ENCODE peak calls at places on chromosome 22, in seven cellular contexts. One of them, this sample, is unnamed.

GRCh38 chr22:21807545-21807944 is 59.9 kb downstream of the MAPK1 start:
- DNase-seq in heart right ventricle: no peak
- DNase-seq in SW 1271: no peak
- DNase-seq in Calu3: no peak
- DNase-seq in fibroblast of pulmonary artery: peak
- DNase-seq in left colon: no peak
- DNase-seq in activated CD4-positive, alpha-beta T cell treated with anti-CD3 and anti-CD28 coated beads for 24 hours: no peak
- DNase-seq in this sample: peak

GRCh38 chr22:38871360-38872171 is 450 bp downstream of the CBX6 start:
- DNase-seq in activated CD4-positive, alpha-beta T cell treated with anti-CD3 and anti-CD28 coated beads for 24 hours: no peak
- DNase-seq in left colon: peak
- DNase-seq in heart right ventricle: no peak
- DNase-seq in Calu3: no peak
- DNase-seq in SW 1271: no peak
- DNase-seq in fibroblast of pulmonary artery: no peak
- DNase-seq in this sample: peak

GRCh38 chr22:25232301-25232700 is 12.9 kb downstream of the CRYBB2 start:
- DNase-seq in heart right ventricle: no peak
- DNase-seq in left colon: no peak
- DNase-seq in fibroblast of pulmonary artery: peak
- DNase-seq in Calu3: no peak
- DNase-seq in SW 1271: no peak
- DNase-seq in activated CD4-positive, alpha-beta T cell treated with anti-CD3 and anti-CD28 coated beads for 24 hours: no peak
- DNase-seq in this sample: peak

GRCh38 chr22:40345801-40346177 is 511 bp upstream of the ADSL start:
- DNase-seq in fibroblast of pulmonary artery: peak
- DNase-seq in left colon: peak
- DNase-seq in heart right ventricle: peak
- DNase-seq in activated CD4-positive, alpha-beta T cell treated with anti-CD3 and anti-CD28 coated beads for 24 hours: peak
- DNase-seq in Calu3: no peak
- DNase-seq in SW 1271: no peak
- DNase-seq in this sample: peak

GRCh38 chr22:48477031-48477721 is 1350.5 kb downstream of the BRD1 start:
- DNase-seq in left colon: no peak
- DNase-seq in heart right ventricle: peak
- DNase-seq in SW 1271: no peak
- DNase-seq in activated CD4-positive, alpha-beta T cell treated with anti-CD3 and anti-CD28 coated beads for 24 hours: no peak
- DNase-seq in fibroblast of pulmonary artery: no peak
- DNase-seq in Calu3: no peak
- DNase-seq in this sample: no peak

GRCh38 chr22:20131856-20132685 is 467 bp downstream of the ZDHHC8 start:
- DNase-seq in left colon: peak
- DNase-seq in fibroblast of pulmonary artery: no peak
- DNase-seq in Calu3: peak
- DNase-seq in heart right ventricle: peak
- DNase-seq in activated CD4-positive, alpha-beta T cell treated with anti-CD3 and anti-CD28 coated beads for 24 hours: no peak
- DNase-seq in SW 1271: no peak
- DNase-seq in this sample: no peak

GRCh38 chr22:45844949-45845613 is 131.9 kb downstream of the WNT7B start:
- DNase-seq in heart right ventricle: no peak
- DNase-seq in SW 1271: no peak
- DNase-seq in left colon: no peak
- DNase-seq in Calu3: no peak
- DNase-seq in activated CD4-positive, alpha-beta T cell treated with anti-CD3 and anti-CD28 coated beads for 24 hours: no peak
- DNase-seq in fibroblast of pulmonary artery: no peak
- DNase-seq in this sample: peak

GRCh38 chr22:41301085-41302015 is at the start of gene ZC3H7B:
- DNase-seq in SW 1271: peak
- DNase-seq in activated CD4-positive, alpha-beta T cell treated with anti-CD3 and anti-CD28 coated beads for 24 hours: peak
- DNase-seq in Calu3: peak
- DNase-seq in heart right ventricle: peak
- DNase-seq in fibroblast of pulmonary artery: peak
- DNase-seq in left colon: peak
- DNase-seq in this sample: peak

GRCh38 chr22:38730411-38730871 is 24.7 kb downstream of the GTPBP1 start:
- DNase-seq in Calu3: no peak
- DNase-seq in left colon: no peak
- DNase-seq in activated CD4-positive, alpha-beta T cell treated with anti-CD3 and anti-CD28 coated beads for 24 hours: no peak
- DNase-seq in fibroblast of pulmonary artery: no peak
- DNase-seq in SW 1271: no peak
- DNase-seq in heart right ventricle: no peak
- DNase-seq in this sample: no peak

This sample was measured in iris pigment epithelial cell.